ENCODE peak calls at places on chromosomes 2 and 18, in ten cellular contexts. S, K, Z, X, E, I, V, B, N and M are unnamed samples.
A peak's percentile ranks its signal among the peaks of the same experiment; 100 is the strongest.

GRCh38 chr2:189836644-189837043 is 52.4 kb downstream of the PMS1 start:
- DNase-seq in S (no peak), K (no peak), Z (no peak), X (peak; percentile 59), E (peak; percentile 58), I (no peak), V (no peak), B (peak; percentile 89), N (peak; percentile 18), M (no peak)

GRCh38 chr2:60302377-60303126 is 250.9 kb downstream of the BCL11A start:
- DNase-seq in S (no peak), K (no peak), Z (no peak), X (no peak), E (no peak), I (no peak), V (no peak), B (no peak), N (no peak), M (no peak)

GRCh38 chr2:96143848-96144480 is 1.3 kb downstream of the DUSP2 start:
- DNase-seq in S (no peak), K (no peak), Z (peak; percentile 44), X (no peak), E (no peak), I (peak; percentile 60), V (no peak), B (no peak), N (no peak), M (no peak)

GRCh38 chr18:421236-422155 is 79.0 kb downstream of the COLEC12 start:
- DNase-seq in S (no peak), K (no peak), Z (no peak), X (no peak), E (no peak), I (no peak), V (no peak), B (peak; percentile 72), N (no peak), M (no peak)

GRCh38 chr18:45951021-45951714 is 16.0 kb downstream of the EPG5 start:
- DNase-seq in S (no peak), K (no peak), Z (no peak), X (peak; percentile 46), E (peak; percentile 82), I (no peak), V (no peak), B (peak; percentile 75), N (no peak), M (no peak)

GRCh38 chr2:39640107-39640506 is 25.6 kb upstream of the TMEM178A start:
- DNase-seq in S (no peak), K (peak; percentile 52), Z (no peak), X (no peak), E (no peak), I (no peak), V (no peak), B (no peak), N (no peak), M (no peak)

GRCh38 chr2:157497603-157498314 is 53.9 kb upstream of the CYTIP start:
- DNase-seq in S (peak; percentile 10), K (no peak), Z (no peak), X (no peak), E (peak; percentile 63), I (no peak), V (no peak), B (peak; percentile 48), N (peak; percentile 5), M (no peak)

GRCh38 chr2:19863303-19864041 is 38.3 kb downstream of the TTC32 start:
- DNase-seq in S (peak; percentile 85), K (peak; percentile 69), Z (peak; percentile 62), X (no peak), E (peak; percentile 18), I (peak; percentile 94), V (peak; percentile 83), B (peak; percentile 63), N (peak; percentile 72), M (peak; percentile 72)

GRCh38 chr2:215904101-215904500 is 109.2 kb downstream of the MREG start:
- DNase-seq in S (no peak), K (no peak), Z (no peak), X (no peak), E (peak; percentile 86), I (no peak), V (no peak), B (peak; percentile 64), N (no peak), M (no peak)

GRCh38 chr2:7010376-7010775 is 93.2 kb downstream of the RNF144A start:
- DNase-seq in S (no peak), K (no peak), Z (no peak), X (no peak), E (no peak), I (no peak), V (no peak), B (peak; percentile 97), N (no peak), M (no peak)

GRCh38 chr18:29962579-29962978 is 1080.0 kb downstream of the DSC3 start:
- DNase-seq in S (no peak), K (no peak), Z (no peak), X (no peak), E (peak; percentile 27), I (no peak), V (no peak), B (no peak), N (no peak), M (no peak)

GRCh38 chr2:231351648-231352047 is 43.9 kb upstream of the B3GNT7 start:
- DNase-seq in S (no peak), K (no peak), Z (no peak), X (no peak), E (no peak), I (no peak), V (no peak), B (no peak), N (no peak), M (no peak)

GRCh38 chr2:236607471-236608307 is 38.1 kb downstream of the ACKR3 start:
- DNase-seq in S (no peak), K (no peak), Z (no peak), X (no peak), E (no peak), I (no peak), V (no peak), B (peak; percentile 68), N (no peak), M (no peak)

GRCh38 chr18:56921888-56922480 is 224.9 kb upstream of the BOD1L2 start:
- DNase-seq in S (no peak), K (no peak), Z (no peak), X (no peak), E (no peak), I (no peak), V (no peak), B (no peak), N (no peak), M (no peak)

GRCh38 chr18:58661423-58661822 is 9.8 kb upstream of the MALT1 start:
- DNase-seq in S (no peak), K (no peak), Z (no peak), X (no peak), E (no peak), I (no peak), V (no peak), B (peak; percentile 17), N (no peak), M (no peak)
- TF ChIP-seq CTCF in S (no peak), K (peak; percentile 56), Z (no peak), X (peak; percentile 62), E (peak; percentile 25), I (no peak), V (no peak), B (peak; percentile 45), N (peak; percentile 27), M (peak; percentile 24)

DNA sequence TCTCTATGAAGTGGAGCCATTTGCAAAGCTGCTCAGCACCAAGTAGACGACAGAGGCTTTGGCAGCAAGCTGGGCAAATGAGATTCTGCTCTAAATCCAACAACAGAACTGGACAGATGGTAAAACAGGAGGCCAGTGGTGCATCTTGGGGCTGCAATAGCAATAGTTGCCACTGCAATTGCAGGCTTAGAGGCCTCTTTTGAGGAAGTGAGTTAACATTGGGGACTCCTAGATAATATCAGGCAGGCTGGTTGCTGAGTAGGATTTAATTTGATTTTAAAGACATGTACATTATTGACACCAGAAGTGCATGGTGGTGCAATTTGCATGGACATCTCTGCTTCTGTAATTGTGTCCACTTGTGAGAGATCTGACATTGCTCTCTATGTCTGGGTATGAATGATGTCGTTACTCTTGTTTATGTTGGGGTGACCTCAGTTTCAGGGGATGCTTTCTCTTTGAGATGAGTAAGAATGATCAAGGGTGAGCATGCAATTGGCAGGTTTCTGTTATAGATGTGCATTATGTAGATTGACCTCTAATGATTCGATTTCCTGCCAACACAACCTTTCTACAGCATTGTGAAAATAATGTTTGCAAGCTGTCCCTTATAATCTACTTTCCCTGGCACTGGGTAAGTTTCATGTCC is 568.4 kb upstream of the MEX3C start:
- DNase-seq in S (no peak), K (no peak), Z (no peak), X (no peak), E (no peak), I (no peak), V (no peak), B (no peak), N (no peak), M (no peak)
- TF ChIP-seq CTCF in S (no peak), K (no peak), Z (no peak), X (no peak), E (no peak), I (no peak), V (no peak), B (no peak), N (no peak), M (no peak)

GRCh38 chr2:26561918-26562810 is 79.0 kb downstream of the CIB4 start:
- DNase-seq in S (no peak), K (peak; percentile 54), Z (peak; percentile 8), X (no peak), E (peak; percentile 12), I (peak; percentile 47), V (peak; percentile 60), B (no peak), N (peak; percentile 92), M (no peak)
- TF ChIP-seq CTCF in S (no peak), K (peak; percentile 47), Z (no peak), X (peak; percentile 8), E (peak; percentile 32), I (no peak), V (peak; percentile 33), B (peak; percentile 11), N (peak; percentile 51), M (no peak)

DNA sequence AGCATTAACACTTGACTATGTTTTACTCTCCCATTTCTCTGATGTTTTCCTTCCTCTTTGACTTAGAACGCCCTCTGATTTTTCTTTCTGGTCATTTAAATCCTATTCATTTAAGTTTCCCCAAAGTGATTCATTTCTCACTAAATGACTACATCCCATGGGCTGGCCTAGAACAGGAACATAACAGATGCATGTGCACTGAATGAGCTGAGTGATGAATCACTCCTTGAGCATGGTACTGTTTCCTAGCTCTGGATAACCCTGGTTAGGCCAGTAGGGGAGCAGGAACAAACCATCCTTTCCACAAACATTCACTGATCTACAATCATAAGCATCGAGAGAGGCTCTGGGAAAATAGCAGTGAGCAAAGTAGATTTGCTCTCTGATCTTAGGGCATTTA is 221.9 kb upstream of the SETBP1 start:
- DNase-seq in S (no peak), K (no peak), Z (no peak), X (no peak), E (peak; percentile 92), I (no peak), V (no peak), B (peak; percentile 81), N (no peak), M (no peak)
- TF ChIP-seq CTCF in S (no peak), K (no peak), Z (no peak), X (no peak), E (peak; percentile 8), I (no peak), V (no peak), B (peak; percentile 24), N (no peak), M (no peak)